ENCODE peak calls at places on chromosomes 5 and 9, in seven cellular contexts. N is endothelial cell; C is cardiac muscle cell; B is fibroblast of lung; R is CD8-positive, alpha-beta T cell; Z is body of pancreas; Q is colonic mucosa. J is an unnamed sample.

GRCh38 chr5:139091439-139092156 is 106.6 kb downstream of the SIL1 start:
- DNase-seq in N (no peak), R (no peak), Z (no peak), Q (no peak), C (peak; percentile 63), B (peak; percentile 49), J (no peak)

GRCh38 chr9:134937566-134938345 is 20.0 kb upstream of the FCN1 start:
- DNase-seq in B (no peak), C (no peak), R (no peak), Z (no peak), N (no peak), Q (no peak), J (no peak)

GRCh38 chr9:132059351-132059750 is 20.3 kb downstream of the MED27 start:
- DNase-seq in R (no peak), N (no peak), B (no peak), Q (no peak), C (no peak), Z (no peak), J (no peak)

GRCh38 chr5:172245823-172246222 is 37.7 kb downstream of the UBTD2 start:
- DNase-seq in R (no peak), C (no peak), Z (no peak), B (peak; percentile 42), N (no peak), Q (no peak), J (peak; percentile 10)

GRCh38 chr9:89778100-89779085 is 173.6 kb downstream of the GADD45G start:
- DNase-seq in R (no peak), B (no peak), C (peak; percentile 43), N (no peak), Z (no peak), Q (no peak), J (no peak)

GRCh38 chr9:94277885-94278536 is 18.9 kb downstream of the ZNF169 start:
- DNase-seq in R (no peak), Z (no peak), C (no peak), Q (peak; percentile 70), B (no peak), N (no peak), J (no peak)

GRCh38 chr5:43396762-43397304 is 15.4 kb downstream of the CCL28 start:
- DNase-seq in Q (peak; percentile 64), R (peak; percentile 40), C (no peak), N (peak; percentile 18), B (peak; percentile 30), Z (peak; percentile 67), J (no peak)

GRCh38 chr5:158435161-158435616 is 576.2 kb upstream of the CLINT1 start:
- DNase-seq in B (no peak), N (no peak), Q (no peak), Z (no peak), C (no peak), R (no peak), J (no peak)

GRCh38 chr9:21078702-21079101 is 960 bp upstream of the IFNB1 start:
- DNase-seq in Q (no peak), Z (no peak), R (no peak), C (no peak), B (no peak), N (no peak), J (no peak)

GRCh38 chr5:1507961-1508678 is 15.6 kb downstream of the LPCAT1 start:
- DNase-seq in R (no peak), Q (no peak), N (no peak), Z (peak; percentile 3), B (no peak), C (no peak), J (no peak)

GRCh38 chr9:104927912-104928740 is at the start of gene ABCA1:
- DNase-seq in N (peak; percentile 89), R (peak; percentile 59), C (peak; percentile 92), B (peak; percentile 87), Q (peak; percentile 95), Z (peak; percentile 97), J (no peak)

GRCh38 chr9:137504432-137504777 is 45.3 kb upstream of the NSMF start:
- DNase-seq in N (no peak), Q (no peak), R (no peak), C (no peak), Z (no peak), B (no peak), J (no peak)

GRCh38 chr5:73780297-73781080 is 154.5 kb downstream of the ARHGEF28 start:
- DNase-seq in R (no peak), B (no peak), Q (peak; percentile 24), C (no peak), N (no peak), Z (no peak), J (no peak)
- TF ChIP-seq CTCF in R (no peak), B (no peak), Q (no peak), C (peak; percentile 10), N (no peak), Z (no peak), J (no peak)

DNA sequence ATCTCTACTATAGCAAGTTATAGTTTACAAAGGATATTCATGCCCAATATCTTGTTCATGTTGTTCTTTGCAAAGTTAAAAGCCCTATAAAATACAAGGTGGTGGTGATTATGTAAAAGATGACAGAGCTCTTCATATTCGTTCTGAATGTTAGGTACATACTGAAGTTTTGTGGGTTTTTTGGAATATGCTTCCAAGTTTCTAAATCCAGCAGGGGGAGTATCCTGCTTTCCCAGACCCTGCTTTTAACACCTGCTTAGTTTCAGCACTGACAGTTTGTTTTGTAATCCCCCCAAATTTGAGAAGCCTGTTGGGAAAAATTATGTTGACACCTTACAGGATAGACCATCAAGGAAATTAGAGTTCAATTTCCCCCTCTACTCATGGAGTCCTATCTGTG is 438.3 kb downstream of the SH3GL2 start:
- DNase-seq in B (no peak), Q (no peak), R (no peak), Z (no peak), C (no peak), N (no peak), J (no peak)
- TF ChIP-seq CTCF in B (no peak), Q (no peak), R (no peak), Z (no peak), C (no peak), N (no peak), J (no peak)

DNA sequence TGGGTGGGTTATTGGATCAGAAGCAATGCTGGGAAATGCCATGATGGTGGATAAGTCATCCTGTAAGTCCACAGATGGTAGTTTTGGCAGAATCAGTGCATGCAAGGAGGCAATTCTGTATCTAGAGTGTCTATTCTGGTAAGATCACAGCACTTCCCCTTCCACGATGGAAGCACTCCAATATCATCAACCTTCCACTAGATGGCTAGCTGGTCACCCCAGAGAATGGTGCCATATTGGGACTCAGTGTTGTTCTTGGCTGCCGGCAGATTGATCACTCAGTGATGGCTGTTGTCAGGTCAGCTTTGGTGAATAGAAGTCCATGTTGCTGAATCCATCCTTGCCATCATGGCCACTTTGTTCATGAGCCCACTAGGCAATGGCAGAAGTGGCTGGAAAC is 553.5 kb downstream of the CSNK1G3 start:
- DNase-seq in C (no peak), Z (no peak), B (no peak), R (no peak), Q (no peak), N (no peak), J (no peak)
- TF ChIP-seq CTCF in C (no peak), Z (no peak), B (no peak), R (no peak), Q (no peak), N (no peak), J (no peak)

DNA sequence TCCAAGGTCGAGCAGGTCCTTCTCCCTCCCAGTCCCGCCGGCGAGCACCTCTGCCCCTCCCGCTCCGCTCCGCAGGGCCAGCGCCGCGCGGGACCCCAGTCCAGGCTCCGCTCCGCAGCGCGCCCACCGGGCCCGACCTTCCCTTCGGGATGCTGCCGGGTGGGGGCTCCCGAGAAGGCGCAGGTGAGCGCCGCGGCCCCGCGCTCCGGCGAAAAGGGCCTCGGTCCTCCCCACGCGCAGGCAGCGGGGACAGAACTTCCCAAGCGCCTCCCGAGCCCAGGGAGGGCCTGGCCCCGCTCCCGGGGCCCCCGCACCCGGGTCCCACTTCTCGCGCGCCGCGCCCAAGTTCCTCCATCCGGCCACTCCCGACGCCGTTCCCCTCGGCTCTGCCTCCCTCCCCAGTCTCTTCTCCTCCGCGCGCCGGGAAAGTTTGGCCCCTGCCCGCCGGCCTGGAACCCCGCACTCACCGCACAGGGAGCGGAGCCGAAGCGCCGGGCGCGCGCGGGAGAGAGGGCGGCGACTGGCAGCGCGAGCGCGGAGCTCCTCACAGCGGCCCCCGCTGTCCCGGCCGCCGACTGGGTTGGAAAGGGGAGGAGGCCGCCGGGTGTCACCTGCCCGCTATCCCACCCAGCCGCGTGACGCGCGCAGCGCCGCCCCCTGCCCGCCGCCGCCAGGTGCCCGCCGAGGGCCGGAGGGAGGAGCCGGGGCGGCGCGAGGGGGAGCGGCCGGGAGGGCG is at the start of gene ELOVL7:
- DNase-seq in N (peak; percentile 64), Q (peak; percentile 90), Z (peak; percentile 93), R (no peak), C (peak; percentile 88), B (peak; percentile 28), J (no peak)
- TF ChIP-seq CTCF in N (no peak), Q (no peak), Z (peak; percentile 28), R (no peak), C (peak; percentile 35), B (peak; percentile 18), J (peak; percentile 25)

GRCh38 chr5:119304439-119304838 is 51.4 kb upstream of the TNFAIP8 start:
- DNase-seq in Q (no peak), B (no peak), R (no peak), N (no peak), Z (no peak), C (no peak), J (no peak)

GRCh38 chr5:119301947-119302346 is 53.9 kb upstream of the TNFAIP8 start:
- DNase-seq in R (no peak), N (no peak), Q (no peak), C (no peak), B (peak; percentile 39), Z (no peak), J (no peak)

GRCh38 chr5:119302916-119303897 is 52.6 kb upstream of the TNFAIP8 start:
- DNase-seq in C (no peak), N (no peak), B (peak; percentile 98), R (no peak), Z (no peak), Q (no peak), J (peak; percentile 87)

GRCh38 chr5:119301210-119301609 is 54.6 kb upstream of the TNFAIP8 start:
- DNase-seq in B (no peak), Q (no peak), C (no peak), R (no peak), Z (no peak), N (no peak), J (no peak)

DNA sequence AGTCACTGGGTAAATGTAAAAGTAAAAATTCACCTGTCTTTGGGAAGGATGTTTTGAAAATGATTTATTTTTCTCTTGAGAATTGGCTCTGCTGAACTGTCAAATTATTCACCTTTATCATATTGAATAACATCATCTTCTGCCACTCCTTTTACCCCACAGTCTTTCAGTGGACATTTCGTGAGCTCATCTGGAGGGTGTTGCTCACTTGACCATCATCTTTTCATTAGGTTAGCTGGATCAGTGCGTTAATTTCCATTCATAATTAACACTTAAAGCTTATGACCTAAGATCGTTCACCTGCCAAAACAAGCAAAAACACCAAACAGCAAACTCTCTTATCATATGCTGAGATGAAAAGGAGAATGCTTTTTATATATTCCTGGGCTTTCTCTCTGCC is 53.4 kb upstream of the TNFAIP8 start:
- DNase-seq in Q (no peak), C (no peak), B (no peak), Z (no peak), N (no peak), R (no peak), J (no peak)
- TF ChIP-seq CTCF in Q (no peak), C (no peak), B (no peak), Z (no peak), N (no peak), R (no peak), J (no peak)

GRCh38 chr9:133356391-133357091 is at the start of the genes SURF1 and SURF2:
- DNase-seq in R (peak; percentile 81), C (peak; percentile 94), N (peak; percentile 69), Z (peak; percentile 93), B (peak; percentile 69), Q (peak; percentile 91), J (no peak)
- TF ChIP-seq CTCF in R (no peak), C (no peak), N (no peak), Z (no peak), B (no peak), Q (no peak), J (no peak)